ENCODE peak calls at places on chromosomes 16 and 17, in eight cellular contexts. S is sigmoid colon, D is suprapubic skin, L is transverse colon, T is A549, F is stomach, E is esophagus muscularis mucosa, Z is H1. B is an unnamed sample.

GRCh38 chr16:11572301-11572995 is 14.3 kb downstream of the LITAF start:
- DNase-seq in S (no peak), D (no peak), L (peak), T (no peak), F (no peak), E (no peak), Z (no peak), B (no peak)

GRCh38 chr16:72787519-72788268 is 260.2 kb downstream of the ZFHX3 start:
- DNase-seq in S (peak), D (peak), L (peak), T (no peak), F (peak), E (peak), Z (peak), B (peak)

GRCh38 chr16:10178079-10178478 is 4.1 kb downstream of the GRIN2A start:
- DNase-seq in S (no peak), D (no peak), L (no peak), T (no peak), F (no peak), E (no peak), Z (no peak), B (no peak)

GRCh38 chr16:46772463-46772862 is 24.3 kb upstream of the MYLK3 start:
- DNase-seq in S (no peak), D (no peak), L (no peak), T (no peak), F (no peak), E (no peak), Z (peak), B (no peak)

GRCh38 chr17:57544381-57544780 is 200.7 kb downstream of the CCDC182 start:
- DNase-seq in S (no peak), D (no peak), L (no peak), T (no peak), F (no peak), E (no peak), Z (no peak), B (no peak)

GRCh38 chr17:17774009-17774881 is 62.5 kb downstream of the SREBF1 start:
- DNase-seq in S (peak), D (no peak), L (peak), T (peak), F (peak), E (peak), Z (no peak), B (no peak)

GRCh38 chr17:57462007-57462579 is 205.8 kb downstream of the MSI2 start:
- DNase-seq in S (no peak), D (no peak), L (no peak), T (no peak), F (no peak), E (no peak), Z (no peak), B (no peak)

GRCh38 chr17:4538236-4539002 is 16.8 kb downstream of the MYBBP1A start:
- DNase-seq in S (peak), D (no peak), L (no peak), T (no peak), F (no peak), E (no peak), Z (no peak), B (no peak)

GRCh38 chr16:27787661-27788060 is 237.7 kb downstream of the KATNIP start:
- DNase-seq in S (no peak), D (no peak), L (no peak), T (no peak), F (no peak), E (no peak), Z (no peak), B (no peak)

GRCh38 chr16:78980825-78981224 is 619.7 kb downstream of the MAF start:
- DNase-seq in S (no peak), D (no peak), L (no peak), T (no peak), F (no peak), E (no peak), Z (no peak), B (no peak)

GRCh38 chr16:78973041-78973440 is 627.5 kb downstream of the MAF start:
- DNase-seq in S (no peak), D (no peak), L (no peak), T (no peak), F (no peak), E (no peak), Z (no peak), B (no peak)

GRCh38 chr16:78970650-78971049 is 629.9 kb downstream of the MAF start:
- DNase-seq in S (no peak), D (no peak), L (no peak), T (no peak), F (no peak), E (no peak), Z (no peak), B (no peak)

GRCh38 chr16:78976212-78976611 is 624.3 kb downstream of the MAF start:
- DNase-seq in S (no peak), D (no peak), L (no peak), T (no peak), F (no peak), E (no peak), Z (no peak), B (no peak)
- TF ChIP-seq EP300 in S (no peak), D (no peak), L (no peak), T (no peak), F (no peak), E (no peak), Z (no peak), B (no peak)

GRCh38 chr17:76987486-76987885 is 119.3 kb downstream of the MGAT5B start:
- DNase-seq in S (no peak), D (no peak), L (no peak), T (no peak), F (no peak), E (no peak), Z (no peak), B (no peak)
- TF ChIP-seq EP300 in S (no peak), D (no peak), L (no peak), T (no peak), F (no peak), E (no peak), Z (no peak), B (no peak)

GRCh38 chr17:63996430-63997182 is 1.5 kb upstream of the PRR29 start:
- DNase-seq in S (peak), D (peak), L (no peak), T (no peak), F (no peak), E (no peak), Z (no peak), B (no peak)
- TF ChIP-seq EP300 in S (no peak), D (no peak), L (no peak), T (no peak), F (no peak), E (no peak), Z (no peak), B (no peak)

DNA sequence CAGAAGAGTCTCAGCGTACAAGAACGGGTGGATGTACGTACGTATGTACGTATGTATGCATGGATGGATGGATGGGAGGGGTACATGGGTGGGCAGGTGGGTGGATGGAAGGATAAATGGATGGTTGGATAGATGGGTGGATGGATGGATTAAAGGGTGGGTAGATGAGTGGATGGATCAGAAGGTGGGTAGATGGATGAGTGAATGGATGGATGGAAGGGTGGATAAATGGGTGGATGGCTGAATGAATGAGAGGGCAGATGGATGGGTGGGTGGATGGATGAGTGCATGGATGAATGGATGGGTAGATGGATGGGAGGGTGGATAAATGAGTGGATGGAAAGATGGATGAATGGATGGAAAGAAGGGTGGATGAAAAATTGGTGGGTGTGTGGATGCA is 45.6 kb downstream of the ENGASE start:
- DNase-seq in S (no peak), D (no peak), L (no peak), T (no peak), F (no peak), E (no peak), Z (no peak), B (no peak)
- TF ChIP-seq EP300 in S (no peak), D (no peak), L (no peak), T (no peak), F (no peak), E (no peak), Z (no peak), B (no peak)

DNA sequence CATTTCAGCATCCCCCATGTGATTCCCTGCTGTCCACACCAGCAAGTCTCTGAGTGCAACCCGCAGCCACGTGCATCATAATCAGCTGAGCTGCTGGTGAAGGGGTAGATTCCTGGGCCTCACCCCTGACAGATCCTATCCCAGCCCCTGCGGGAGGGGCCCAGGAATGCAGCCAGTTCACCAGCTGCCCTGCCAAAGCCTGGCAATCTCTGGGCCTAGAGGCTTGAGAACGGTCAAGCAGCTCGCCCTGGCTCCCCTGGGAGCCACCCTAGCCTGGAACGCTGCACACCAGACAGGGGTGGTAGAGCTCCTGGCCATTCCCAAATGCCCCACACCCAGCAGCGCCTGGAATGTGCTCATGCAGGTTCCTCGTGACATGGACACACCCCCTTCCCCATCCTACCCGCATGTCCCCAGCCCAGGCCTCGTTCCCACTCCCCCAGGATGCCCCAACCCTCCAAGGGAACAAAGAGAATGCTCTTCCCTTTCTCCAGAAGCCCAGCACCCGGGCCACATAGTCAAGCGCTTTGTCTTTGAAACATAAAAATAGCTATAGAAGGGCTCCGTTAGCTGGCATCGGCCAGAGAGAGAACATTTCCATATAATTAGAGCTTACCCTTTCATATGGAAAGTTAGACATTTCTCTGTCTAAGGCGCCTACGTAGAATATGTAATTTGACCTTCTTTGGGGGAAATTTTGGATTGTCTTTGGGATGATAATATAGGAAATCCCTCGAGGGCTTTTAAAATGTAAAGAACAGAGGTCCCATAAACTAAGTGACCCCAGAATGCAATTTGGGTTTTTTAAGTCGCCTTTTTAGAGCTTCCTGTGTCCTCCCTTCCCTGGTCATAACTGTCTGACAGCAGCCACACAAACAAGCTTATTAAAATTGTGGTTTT is 3.4 kb downstream of the CEP295NL start:
- DNase-seq in S (no peak), D (peak), L (no peak), T (no peak), F (no peak), E (no peak), Z (peak), B (no peak)
- TF ChIP-seq EP300 in S (no peak), D (no peak), L (no peak), T (no peak), F (no peak), E (no peak), Z (no peak), B (peak)

DNA sequence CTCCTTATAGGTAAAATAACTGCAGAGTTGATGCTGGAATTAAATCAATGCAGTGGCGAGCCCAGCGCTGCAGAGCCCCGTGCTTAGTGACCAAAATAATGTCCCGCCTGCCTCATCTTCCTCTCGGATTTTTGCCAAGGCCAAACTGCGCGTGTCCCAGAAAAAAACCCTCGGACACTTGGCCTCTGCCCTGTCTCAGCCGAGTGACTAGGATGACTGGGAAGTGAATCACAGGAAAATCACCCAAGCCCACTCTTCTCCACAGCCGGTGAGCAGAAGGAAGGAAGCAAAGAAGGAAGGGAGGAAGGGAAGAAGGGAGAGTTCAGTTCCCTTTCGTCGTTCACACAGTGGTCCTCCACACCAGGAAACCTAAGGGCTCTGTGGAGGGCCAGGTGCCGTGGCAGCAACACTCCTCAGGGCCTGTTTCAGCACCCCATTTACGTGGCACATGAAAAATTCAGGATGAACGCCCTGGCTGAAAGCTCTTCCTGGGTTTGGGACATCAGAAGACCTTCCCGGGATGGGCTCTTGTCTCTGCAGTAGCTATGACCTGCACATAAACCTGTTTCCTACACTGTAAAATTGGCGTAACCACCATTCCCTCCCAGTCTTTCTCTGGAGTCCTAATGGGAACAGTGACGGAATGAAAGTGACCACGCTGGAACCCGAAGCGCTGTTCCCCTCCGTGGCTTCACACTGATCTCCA is 25.4 kb upstream of the HOXB13 start:
- DNase-seq in S (no peak), D (no peak), L (no peak), T (no peak), F (no peak), E (no peak), Z (no peak), B (no peak)
- TF ChIP-seq EP300 in S (no peak), D (no peak), L (no peak), T (no peak), F (no peak), E (no peak), Z (no peak), B (no peak)

GRCh38 chr16:84986102-84986501 is 25.2 kb downstream of the ZDHHC7 start:
- DNase-seq in S (no peak), D (no peak), L (no peak), T (no peak), F (peak), E (no peak), Z (no peak), B (no peak)

GRCh38 chr16:84982434-84982833 is 28.9 kb downstream of the ZDHHC7 start:
- DNase-seq in S (no peak), D (no peak), L (peak), T (no peak), F (peak), E (no peak), Z (no peak), B (no peak)

GRCh38 chr16:84986879-84987278 is 24.5 kb downstream of the ZDHHC7 start:
- DNase-seq in S (no peak), D (no peak), L (no peak), T (no peak), F (no peak), E (no peak), Z (no peak), B (no peak)

GRCh38 chr16:84983308-84983707 is 28.0 kb downstream of the ZDHHC7 start:
- DNase-seq in S (no peak), D (no peak), L (no peak), T (no peak), F (no peak), E (no peak), Z (no peak), B (no peak)

DNA sequence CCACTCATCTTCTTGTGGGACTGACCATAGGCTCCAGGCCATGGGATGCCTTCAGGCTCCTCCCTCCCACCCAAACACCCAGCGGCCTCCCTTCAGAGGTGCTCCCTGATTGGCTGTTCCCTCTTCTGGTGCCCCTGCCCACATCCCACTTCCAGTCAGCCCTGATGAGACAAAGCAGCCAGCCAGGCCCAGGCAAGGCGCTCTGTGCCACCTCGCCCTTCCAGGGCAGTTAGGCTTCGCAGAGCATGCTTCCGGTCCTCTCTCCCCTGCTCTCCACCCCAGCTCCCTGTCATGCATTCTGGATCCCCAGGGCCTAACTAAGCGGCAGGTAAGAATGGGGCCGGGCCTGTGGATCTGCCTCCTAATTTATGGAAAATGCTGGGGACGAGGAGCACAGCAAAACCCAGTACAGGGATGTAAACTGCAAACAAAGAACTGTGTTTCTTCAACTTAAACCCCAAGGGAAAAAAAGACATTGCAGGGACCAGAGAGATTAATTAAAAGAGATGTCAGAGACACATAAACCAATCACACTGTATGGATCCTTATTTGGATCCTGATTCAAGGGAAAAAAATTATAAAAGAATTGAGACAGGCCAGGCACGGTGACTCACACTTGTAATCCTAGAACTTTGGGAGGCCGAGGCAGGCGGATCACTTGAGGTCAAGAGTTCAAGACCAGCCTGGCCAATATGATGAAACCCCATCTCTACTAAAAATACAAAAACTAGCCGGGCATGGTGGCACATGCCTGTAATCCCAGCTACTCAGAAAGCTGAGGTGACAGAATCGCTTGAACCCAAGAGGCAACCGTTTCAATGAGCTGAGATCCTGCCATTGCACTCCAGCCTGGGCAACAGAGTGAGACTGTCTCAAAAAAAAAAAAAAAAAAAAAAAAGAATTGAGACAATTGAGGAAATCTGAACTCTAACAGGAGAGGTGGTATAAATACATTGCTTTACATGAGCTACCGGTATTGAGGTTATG is 26.0 kb downstream of the ZDHHC7 start:
- DNase-seq in S (no peak), D (no peak), L (no peak), T (no peak), F (no peak), E (no peak), Z (no peak), B (no peak)
- TF ChIP-seq EP300 in S (peak), D (no peak), L (no peak), T (no peak), F (no peak), E (no peak), Z (no peak), B (no peak)

B was measured in tibial nerve.